ENCODE peak calls at places on chromosomes 6 and 20, in four cellular contexts. One of them, this sample, is unnamed.

GRCh38 chr6:80638222-80639055 is 532.0 kb downstream of the BCKDHB start:
- DNase-seq in lower leg skin: no peak
- DNase-seq in HEK293T: peak; percentile 23
- DNase-seq in OCI-LY7: no peak
- DNase-seq in this sample: peak; percentile 93

GRCh38 chr20:23009636-23010035 is 25.5 kb upstream of the SSTR4 start:
- DNase-seq in OCI-LY7: no peak
- DNase-seq in lower leg skin: no peak
- DNase-seq in HEK293T: no peak
- DNase-seq in this sample: peak; percentile 67

GRCh38 chr6:157800420-157801237 is 22.4 kb upstream of the SNX9 start:
- DNase-seq in OCI-LY7: no peak
- DNase-seq in lower leg skin: no peak
- DNase-seq in HEK293T: no peak
- DNase-seq in this sample: no peak

GRCh38 chr6:140183881-140184280 is 809.4 kb upstream of the CITED2 start:
- DNase-seq in lower leg skin: no peak
- DNase-seq in HEK293T: no peak
- DNase-seq in OCI-LY7: no peak
- DNase-seq in this sample: no peak

GRCh38 chr6:33430991-33431879 is 11.4 kb downstream of the SYNGAP1 start:
- DNase-seq in OCI-LY7: peak; percentile 89
- DNase-seq in HEK293T: peak; percentile 60
- DNase-seq in lower leg skin: no peak
- DNase-seq in this sample: peak; percentile 81

GRCh38 chr6:48087448-48087847 is 23.5 kb downstream of the PTCHD4 start:
- DNase-seq in lower leg skin: no peak
- DNase-seq in OCI-LY7: peak; percentile 7
- DNase-seq in HEK293T: no peak
- DNase-seq in this sample: no peak

GRCh38 chr20:18507218-18508191 is at the start of gene SEC23B:
- DNase-seq in HEK293T: peak; percentile 92
- DNase-seq in lower leg skin: peak; percentile 99
- DNase-seq in OCI-LY7: peak; percentile 97
- DNase-seq in this sample: peak; percentile 99

GRCh38 chr20:18904624-18905023 is 91.0 kb downstream of the SCP2D1 start:
- DNase-seq in lower leg skin: no peak
- DNase-seq in OCI-LY7: no peak
- DNase-seq in HEK293T: no peak
- DNase-seq in this sample: peak; percentile 32

GRCh38 chr6:1313755-1314503 is 2.0 kb downstream of the FOXQ1 start:
- DNase-seq in lower leg skin: no peak
- DNase-seq in HEK293T: peak; percentile 80
- DNase-seq in OCI-LY7: no peak
- DNase-seq in this sample: no peak

GRCh38 chr6:1987640-1988039 is 257.8 kb downstream of the GMDS start:
- DNase-seq in lower leg skin: no peak
- DNase-seq in HEK293T: no peak
- DNase-seq in OCI-LY7: no peak
- DNase-seq in this sample: no peak

GRCh38 chr6:158286413-158286812 is 25.9 kb upstream of the TULP4 start:
- DNase-seq in lower leg skin: no peak
- DNase-seq in OCI-LY7: no peak
- DNase-seq in HEK293T: no peak
- DNase-seq in this sample: no peak

GRCh38 chr6:125787791-125788190 is 3.0 kb upstream of the NCOA7 start:
- DNase-seq in lower leg skin: no peak
- DNase-seq in HEK293T: no peak
- DNase-seq in OCI-LY7: peak; percentile 43
- DNase-seq in this sample: peak; percentile 25

GRCh38 chr6:44642870-44643522 is 255.5 kb downstream of the CDC5L start:
- DNase-seq in HEK293T: no peak
- DNase-seq in OCI-LY7: no peak
- DNase-seq in lower leg skin: no peak
- DNase-seq in this sample: no peak

GRCh38 chr6:82144852-82145332 is 102.7 kb downstream of the IBTK start:
- DNase-seq in OCI-LY7: no peak
- DNase-seq in lower leg skin: no peak
- DNase-seq in HEK293T: peak; percentile 21
- DNase-seq in this sample: peak; percentile 76

GRCh38 chr6:107845777-107846176 is 21.7 kb upstream of the SCML4 start:
- DNase-seq in OCI-LY7: no peak
- DNase-seq in lower leg skin: no peak
- DNase-seq in HEK293T: no peak
- DNase-seq in this sample: no peak

GRCh38 chr6:53250137-53250760 is 98.5 kb downstream of the ELOVL5 start:
- DNase-seq in lower leg skin: no peak
- DNase-seq in OCI-LY7: no peak
- DNase-seq in HEK293T: no peak
- DNase-seq in this sample: peak; percentile 5

GRCh38 chr20:23282546-23282945 is 68.0 kb upstream of the NXT1 start:
- DNase-seq in OCI-LY7: no peak
- DNase-seq in HEK293T: no peak
- DNase-seq in lower leg skin: no peak
- DNase-seq in this sample: no peak

GRCh38 chr6:116096979-116097816 is 3.5 kb upstream of the NT5DC1 start:
- DNase-seq in HEK293T: no peak
- DNase-seq in OCI-LY7: peak; percentile 25
- DNase-seq in lower leg skin: no peak
- DNase-seq in this sample: no peak

GRCh38 chr20:44413575-44414345 is 58.3 kb downstream of the HNF4A start:
- DNase-seq in OCI-LY7: no peak
- DNase-seq in lower leg skin: no peak
- DNase-seq in HEK293T: no peak
- DNase-seq in this sample: no peak

GRCh38 chr6:81938014-81938761 is 185.7 kb upstream of the TENT5A start:
- DNase-seq in lower leg skin: no peak
- DNase-seq in HEK293T: no peak
- DNase-seq in OCI-LY7: no peak
- DNase-seq in this sample: peak; percentile 70

GRCh38 chr6:21556968-21557721 is 36.4 kb upstream of the SOX4 start:
- DNase-seq in lower leg skin: no peak
- DNase-seq in OCI-LY7: no peak
- DNase-seq in HEK293T: no peak
- DNase-seq in this sample: no peak

GRCh38 chr20:50720582-50720981 is 10.8 kb upstream of the PARD6B start:
- DNase-seq in HEK293T: no peak
- DNase-seq in OCI-LY7: no peak
- DNase-seq in lower leg skin: no peak
- DNase-seq in this sample: no peak